ENCODE peak calls at places on chromosome 5, in six cellular contexts. E, J, C, B, R and S are unnamed samples.

GRCh38 chr5:170296935-170297588 is 515 bp downstream of the LCP2 start:
- DNase-seq in E (no peak), J (no peak), R (peak), B (no peak), C (no peak), S (peak)

GRCh38 chr5:116518423-116518822 is 56.2 kb downstream of the SEMA6A start:
- DNase-seq in R (no peak), J (no peak), E (no peak), B (no peak), C (no peak), S (no peak)

GRCh38 chr5:30749971-30750370 is 443.5 kb upstream of the CDH6 start:
- DNase-seq in J (no peak), C (no peak), B (no peak), R (no peak), E (no peak), S (no peak)

GRCh38 chr5:149724130-149724850 is 5.8 kb upstream of the PPARGC1B start:
- DNase-seq in R (no peak), C (no peak), B (no peak), J (no peak), E (no peak), S (no peak)

GRCh38 chr5:93721045-93721444 is 20.4 kb downstream of the POU5F2 start:
- DNase-seq in C (no peak), E (no peak), B (no peak), J (no peak), R (no peak), S (no peak)

GRCh38 chr5:39891376-39891775 is 466.6 kb upstream of the DAB2 start:
- DNase-seq in R (no peak), J (no peak), E (no peak), B (no peak), C (no peak), S (no peak)

GRCh38 chr5:11904270-11904906 is at the start of gene CTNND2:
- DNase-seq in R (no peak), E (peak), J (no peak), C (no peak), B (peak), S (no peak)

GRCh38 chr5:127358782-127359181 is 68.2 kb downstream of the MEGF10 start:
- DNase-seq in R (no peak), C (no peak), B (no peak), J (no peak), E (no peak), S (no peak)

GRCh38 chr5:106880656-106881055 is 790.1 kb downstream of the EFNA5 start:
- DNase-seq in C (no peak), J (peak), R (no peak), B (no peak), E (no peak), S (no peak)

GRCh38 chr5:6359941-6360683 is 18.2 kb downstream of the MED10 start:
- DNase-seq in C (no peak), E (peak), R (no peak), J (no peak), B (no peak), S (no peak)

GRCh38 chr5:11166906-11167305 is 405.9 kb upstream of the DAP start:
- DNase-seq in J (no peak), R (no peak), C (no peak), B (no peak), E (no peak), S (no peak)

GRCh38 chr5:142814122-142814521 is 43.9 kb downstream of the ARHGAP26 start:
- DNase-seq in B (no peak), R (no peak), C (no peak), E (no peak), J (no peak), S (no peak)

GRCh38 chr5:178364326-178364675 is 131.7 kb upstream of the PHYKPL start:
- DNase-seq in E (no peak), B (no peak), C (no peak), J (no peak), R (no peak), S (no peak)

GRCh38 chr5:133530270-133530669 is 82.1 kb downstream of the FSTL4 start:
- DNase-seq in R (no peak), B (no peak), J (no peak), E (no peak), C (no peak), S (no peak)

GRCh38 chr5:147216552-147217154 is 18.2 kb upstream of the STK32A start:
- DNase-seq in B (no peak), E (peak), C (peak), R (no peak), J (no peak), S (no peak)

GRCh38 chr5:157535042-157535865 is 40.3 kb downstream of the ADAM19 start:
- DNase-seq in R (peak), C (peak), B (no peak), J (no peak), E (no peak), S (no peak)

GRCh38 chr5:157912621-157913325 is 53.8 kb upstream of the CLINT1 start:
- DNase-seq in E (no peak), R (no peak), J (no peak), C (no peak), B (no peak), S (no peak)

GRCh38 chr5:159393854-159394274 is 63.6 kb upstream of the IL12B start:
- DNase-seq in R (peak), J (no peak), C (no peak), E (no peak), B (no peak), S (peak)

GRCh38 chr5:125181159-125181558 is 434.7 kb upstream of the ZNF608 start:
- DNase-seq in J (no peak), C (no peak), E (no peak), B (no peak), R (no peak), S (no peak)

GRCh38 chr5:43007911-43008368 is 32.2 kb downstream of the ANXA2R start:
- DNase-seq in B (peak), R (peak), J (no peak), E (peak), C (peak), S (peak)

GRCh38 chr5:99835791-99836190 is 699.4 kb upstream of the FAM174A start:
- DNase-seq in C (no peak), B (no peak), R (no peak), E (no peak), J (no peak), S (no peak)

GRCh38 chr5:123119334-123119986 is 30.4 kb downstream of the PRDM6 start:
- DNase-seq in E (peak), R (peak), J (peak), C (peak), B (peak), S (no peak)

GRCh38 chr5:173554989-173555705 is 61.3 kb downstream of the BOD1 start:
- DNase-seq in R (no peak), C (peak), J (no peak), E (no peak), B (no peak), S (no peak)

GRCh38 chr5:63070001-63070400 is 491.4 kb downstream of the LRRC70 start:
- DNase-seq in B (no peak), R (no peak), J (no peak), C (no peak), E (peak), S (no peak)

GRCh38 chr5:173764321-173765029 is 123.7 kb upstream of the CPEB4 start:
- DNase-seq in E (peak), R (peak), J (peak), B (peak), C (peak), S (no peak)

GRCh38 chr5:139838381-139839197 is 43.0 kb downstream of the PSD2 start:
- DNase-seq in E (no peak), B (no peak), C (no peak), J (no peak), R (no peak), S (no peak)

GRCh38 chr5:161846731-161847130 is 1.2 kb upstream of the GABRA1 start:
- DNase-seq in B (peak), C (no peak), E (peak), R (no peak), J (no peak), S (no peak)

GRCh38 chr5:142783601-142784291 is 13.6 kb downstream of the ARHGAP26 start:
- DNase-seq in R (no peak), B (no peak), J (no peak), C (no peak), E (no peak), S (no peak)

GRCh38 chr5:63961598-63962161 is 565 bp downstream of the HTR1A start:
- DNase-seq in E (peak), B (no peak), R (no peak), J (no peak), C (no peak), S (no peak)

GRCh38 chr5:74502479-74502950 is 138.0 kb downstream of the ENC1 start:
- DNase-seq in R (no peak), E (no peak), B (no peak), J (no peak), C (peak), S (no peak)

GRCh38 chr5:34044950-34045525 is 2.0 kb upstream of the C1QTNF3 start:
- DNase-seq in R (no peak), C (no peak), B (no peak), J (no peak), E (no peak), S (no peak)

GRCh38 chr5:178116406-178116885 is 3.1 kb downstream of the N4BP3 start:
- DNase-seq in B (no peak), E (no peak), R (peak), J (no peak), C (no peak), S (no peak)

GRCh38 chr5:78515665-78516064 is 132.9 kb downstream of the LHFPL2 start:
- DNase-seq in C (no peak), J (no peak), B (no peak), E (peak), R (no peak), S (no peak)

DNA sequence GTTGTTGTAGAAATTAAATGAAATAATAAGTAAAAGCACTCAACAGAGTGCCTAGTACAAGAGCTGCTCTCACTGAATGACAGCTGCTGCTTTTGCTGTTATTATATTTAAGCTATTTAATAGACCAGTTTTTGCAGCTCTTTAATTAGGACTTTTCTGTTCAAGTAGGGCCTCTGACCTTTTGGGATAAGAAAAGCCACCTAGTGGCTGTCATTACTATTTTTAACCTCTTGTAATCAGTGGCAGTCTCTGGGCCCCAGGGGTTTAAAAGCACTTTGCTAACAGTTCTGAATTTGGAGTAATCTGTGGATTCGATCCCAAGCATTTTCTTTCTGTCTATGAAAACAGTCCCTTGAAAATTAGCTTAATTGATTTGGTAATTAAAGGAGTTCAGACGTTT is 121.1 kb downstream of the NUDT12 start:
- DNase-seq in C (no peak), R (no peak), B (peak), J (no peak), E (peak), S (no peak)
- TF ChIP-seq CTCF in C (no peak), R (no peak), B (peak), J (peak), E (peak), S (no peak)

GRCh38 chr5:95078868-95079267 is 206.0 kb downstream of the MCTP1 start:
- DNase-seq in J (no peak), C (no peak), B (no peak), E (no peak), R (no peak), S (no peak)

GRCh38 chr5:95083606-95084005 is 201.3 kb downstream of the MCTP1 start:
- DNase-seq in J (no peak), C (no peak), E (no peak), B (no peak), R (no peak), S (no peak)

GRCh38 chr5:95081500-95082355 is 203.2 kb downstream of the MCTP1 start:
- DNase-seq in C (peak), J (no peak), R (no peak), E (peak), B (peak), S (peak)

GRCh38 chr5:95080026-95080425 is 204.9 kb downstream of the MCTP1 start:
- DNase-seq in J (no peak), C (no peak), E (no peak), B (no peak), R (no peak), S (no peak)

DNA sequence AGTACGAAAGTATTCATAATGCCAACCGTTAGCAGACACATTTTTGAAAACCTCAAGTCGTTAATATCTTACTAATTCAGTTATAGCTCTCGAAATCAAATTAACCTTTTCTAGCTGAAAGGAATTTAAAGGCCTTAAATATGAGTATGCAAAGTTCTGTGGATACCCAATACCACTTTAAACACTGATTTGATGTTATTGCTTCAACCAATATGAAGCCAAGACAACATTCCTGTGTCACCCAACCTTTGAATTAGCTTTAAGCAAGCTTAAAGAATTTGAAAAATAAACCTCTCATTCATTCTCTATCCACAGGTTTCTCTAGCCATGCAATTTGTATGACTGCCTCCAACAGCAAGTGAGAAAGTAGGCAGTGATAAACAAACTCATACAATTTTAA is 204.4 kb downstream of the MCTP1 start:
- DNase-seq in R (no peak), E (no peak), B (no peak), C (no peak), J (no peak), S (no peak)
- H3K27ac ChIP-seq in R (no peak), E (no peak), B (peak), C (no peak), J (no peak), S (peak)

GRCh38 chr5:81554647-81555046 is 160.7 kb upstream of the ACOT12 start:
- DNase-seq in C (no peak), R (no peak), E (no peak), B (no peak), J (no peak), S (no peak)

GRCh38 chr5:81552844-81553569 is 159.1 kb upstream of the ACOT12 start:
- DNase-seq in E (no peak), C (no peak), B (no peak), J (peak), R (peak), S (no peak)

GRCh38 chr5:81555865-81556264 is 161.9 kb upstream of the ACOT12 start:
- DNase-seq in J (no peak), E (no peak), B (no peak), R (no peak), C (no peak), S (no peak)

GRCh38 chr5:81556809-81557208 is 162.9 kb upstream of the ACOT12 start:
- DNase-seq in C (no peak), E (no peak), J (no peak), R (no peak), B (no peak), S (no peak)

DNA sequence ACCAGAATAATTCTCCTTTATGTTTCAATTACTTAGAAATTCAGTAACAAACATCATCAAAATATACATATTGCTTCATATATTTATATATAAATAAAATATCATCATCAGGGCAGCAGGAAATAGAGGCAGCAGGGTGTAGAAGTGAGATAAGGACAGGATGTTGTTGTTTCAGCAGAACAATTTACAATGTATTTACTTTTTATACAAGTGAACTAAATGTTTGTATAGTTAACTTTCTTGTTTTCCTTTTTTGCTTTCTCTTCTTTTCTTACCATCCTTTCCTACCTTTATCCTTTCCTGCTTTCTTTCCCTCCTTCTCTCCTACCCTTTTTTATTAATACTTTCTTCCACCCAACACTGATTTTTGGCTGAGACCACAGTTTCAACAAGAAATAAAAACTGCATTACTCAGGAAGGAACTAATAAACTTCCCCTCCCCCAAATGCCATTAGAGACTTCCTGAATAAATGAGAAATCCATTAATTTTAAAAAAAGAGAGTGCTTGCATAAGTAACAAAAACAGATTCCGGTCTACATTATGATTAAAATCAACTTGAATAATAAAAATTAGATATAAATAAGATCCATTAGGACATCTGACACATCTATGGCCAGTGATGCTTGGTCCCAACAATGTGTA is 159.8 kb upstream of the ACOT12 start:
- DNase-seq in C (no peak), J (no peak), R (no peak), B (no peak), E (no peak), S (no peak)
- TF ChIP-seq REST in C (no peak), J (no peak), R (no peak), B (no peak), E (no peak), S (no peak)

DNA sequence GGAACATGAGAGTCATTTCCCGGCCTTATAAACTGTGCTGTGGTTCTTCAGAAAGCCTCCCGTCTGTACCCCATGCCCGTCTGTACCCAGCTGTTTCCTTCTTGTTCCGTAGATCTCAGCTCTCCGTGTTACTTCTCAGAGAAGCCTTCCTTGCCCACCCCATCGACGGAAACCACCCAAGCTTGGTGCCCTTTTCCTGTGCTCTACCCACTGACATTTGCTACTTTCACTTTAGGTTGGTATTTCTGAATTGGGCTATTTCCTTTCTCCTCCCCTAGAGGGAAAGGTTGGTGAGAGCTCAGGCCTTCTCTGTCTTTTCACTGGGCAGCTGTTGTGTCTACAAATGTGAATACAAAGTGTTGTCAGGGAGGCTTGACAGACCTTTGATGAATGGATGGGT is 764.5 kb upstream of the ADAMTS16 start:
- DNase-seq in R (no peak), C (no peak), B (no peak), E (peak), J (no peak), S (no peak)
- TF ChIP-seq CTCF in R (no peak), C (no peak), B (no peak), E (no peak), J (no peak), S (no peak)

DNA sequence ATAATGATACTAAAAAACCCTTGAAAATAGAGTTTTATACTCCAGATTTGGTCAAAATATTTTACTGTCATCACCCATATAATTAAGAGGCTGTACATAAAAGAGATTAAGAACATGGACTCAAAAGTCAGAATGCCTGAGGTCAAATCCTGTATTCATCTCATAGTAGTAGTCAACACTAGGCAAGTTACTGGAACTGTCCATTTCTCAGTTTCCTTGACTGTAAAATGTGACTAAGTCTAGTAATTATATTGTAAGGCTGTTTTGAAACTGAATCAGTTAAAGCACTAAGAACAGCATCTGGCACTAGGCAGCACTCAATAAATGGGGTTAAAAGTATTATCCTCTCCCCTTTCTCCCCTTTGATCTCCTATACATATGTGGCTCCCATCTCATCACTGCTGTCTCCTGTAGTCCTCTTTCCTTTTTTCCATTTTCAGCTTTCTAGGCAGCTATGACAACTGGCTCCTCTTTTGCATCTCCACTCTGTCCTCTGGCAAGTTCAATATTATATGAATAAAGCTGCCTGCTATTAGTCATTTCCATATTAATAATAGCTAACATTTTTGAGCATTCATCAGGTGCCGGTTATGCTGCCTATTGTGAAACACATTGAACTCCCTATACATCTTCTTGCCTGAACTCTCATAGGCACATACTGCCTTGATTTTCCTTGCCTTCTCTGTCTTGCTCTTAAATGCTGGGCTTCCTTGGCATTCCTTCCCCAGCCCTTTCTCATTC is 185.8 kb upstream of the NREP start:
- DNase-seq in C (no peak), J (no peak), R (no peak), B (no peak), E (no peak), S (no peak)
- H3K27ac ChIP-seq in C (no peak), J (no peak), R (no peak), B (no peak), E (no peak), S (no peak)

DNA sequence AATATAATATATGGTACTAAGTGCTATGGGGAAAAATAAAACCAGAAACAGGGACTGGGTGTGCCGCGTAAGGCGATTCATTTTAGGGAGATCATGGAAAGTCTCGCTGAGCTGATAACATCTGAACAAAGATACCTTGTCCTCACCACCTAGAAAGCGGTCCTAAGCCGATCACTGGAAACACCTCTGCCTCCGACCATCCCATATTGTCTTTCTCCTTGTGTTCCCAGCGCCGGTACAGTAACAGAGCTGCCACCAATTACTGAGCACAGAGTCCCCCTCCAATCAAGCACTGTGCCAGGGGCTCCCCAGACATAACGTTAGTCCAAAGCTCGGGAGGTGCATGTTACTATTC is 702 bp downstream of the CCDC112 start:
- DNase-seq in J (no peak), R (no peak), C (no peak), B (no peak), E (no peak), S (no peak)
- TF ChIP-seq REST in J (no peak), R (no peak), C (no peak), B (no peak), E (no peak), S (no peak)

GRCh38 chr5:73437126-73438047 is 11.2 kb downstream of the FOXD1 start:
- DNase-seq in J (peak), R (peak), C (no peak), B (peak), E (peak), S (no peak)
- TF ChIP-seq CTCF in J (peak), R (peak), C (peak), B (peak), E (peak), S (no peak)